ENCODE peak calls at places on chromosomes 13 and 19, in six cellular contexts. P is BE2C; D is Caki2; J is activated CD8-positive, alpha-beta memory T cell treated with anti-CD3 and anti-CD28 coated beads for 24 hours; G is NCI-H187 treated with DMSO at 0.1 percent for 48 hours; U is frontal cortex. H is an unnamed sample.

GRCh38 chr19:37148214-37148613 is 24.3 kb downstream of the ZNF585A start:
- DNase-seq in P (no peak), D (no peak), J (no peak), G (no peak), U (no peak), H (no peak)

GRCh38 chr19:51560339-51560738 is 10.7 kb upstream of the ZNF175 start:
- DNase-seq in P (no peak), D (no peak), J (no peak), G (no peak), U (no peak), H (no peak)

GRCh38 chr13:93714171-93714570 is 487.6 kb downstream of the GPC6 start:
- DNase-seq in P (no peak), D (no peak), J (no peak), G (no peak), U (no peak), H (no peak)

GRCh38 chr13:110949628-110950027 is 34.8 kb upstream of the ANKRD10 start:
- DNase-seq in P (no peak), D (no peak), J (no peak), G (no peak), U (no peak), H (no peak)

GRCh38 chr19:39788244-39788643 is 9.6 kb downstream of the LEUTX start:
- DNase-seq in P (no peak), D (no peak), J (no peak), G (no peak), U (no peak), H (no peak)

GRCh38 chr13:93814658-93815057 is 588.1 kb downstream of the GPC6 start:
- DNase-seq in P (peak), D (no peak), J (no peak), G (no peak), U (no peak), H (no peak)

GRCh38 chr13:45798851-45799250 is 52.7 kb downstream of the SIAH3 start:
- DNase-seq in P (no peak), D (no peak), J (no peak), G (no peak), U (no peak), H (no peak)

GRCh38 chr19:11554160-11554559 is 4.9 kb downstream of the ELOF1 start:
- DNase-seq in P (no peak), D (no peak), J (no peak), G (no peak), U (no peak), H (no peak)

GRCh38 chr19:6023085-6023682 is 45.2 kb upstream of the RANBP3 start:
- DNase-seq in P (no peak), D (peak), J (no peak), G (no peak), U (no peak), H (no peak)

GRCh38 chr13:34627905-34628682 is 314.0 kb upstream of the NBEA start:
- DNase-seq in P (no peak), D (no peak), J (no peak), G (peak), U (no peak), H (no peak)

GRCh38 chr13:109785141-109785891 is 1.1 kb downstream of the IRS2 start:
- DNase-seq in P (peak), D (peak), J (peak), G (no peak), U (no peak), H (peak)

GRCh38 chr13:76991432-76991795 is 467 bp upstream of the CLN5 start:
- DNase-seq in P (no peak), D (peak), J (no peak), G (no peak), U (peak), H (peak)

GRCh38 chr19:30670011-30670329 is 297.8 kb downstream of the ZNF536 start:
- DNase-seq in P (no peak), D (no peak), J (no peak), G (no peak), U (no peak), H (no peak)

GRCh38 chr19:46721269-46722003 is 4.5 kb upstream of the PRKD2 start:
- DNase-seq in P (no peak), D (no peak), J (no peak), G (no peak), U (no peak), H (no peak)

GRCh38 chr19:31518626-31519025 is 169.4 kb upstream of the TSHZ3 start:
- DNase-seq in P (no peak), D (no peak), J (no peak), G (no peak), U (no peak), H (no peak)

GRCh38 chr13:98475521-98475920 is 101.4 kb downstream of the STK24 start:
- DNase-seq in P (no peak), D (no peak), J (no peak), G (no peak), U (no peak), H (no peak)

GRCh38 chr13:22665531-22665930 is 515.2 kb upstream of the SGCG start:
- DNase-seq in P (no peak), D (no peak), J (no peak), G (no peak), U (no peak), H (no peak)

GRCh38 chr13:20351279-20352022 is 119.3 kb upstream of the GJB6 start:
- DNase-seq in P (no peak), D (no peak), J (peak), G (no peak), U (no peak), H (no peak)

GRCh38 chr13:46778095-46778494 is 18.9 kb downstream of the ESD start:
- DNase-seq in P (no peak), D (no peak), J (no peak), G (no peak), U (no peak), H (no peak)

GRCh38 chr19:947707-948533 is 22.1 kb downstream of the ARID3A start:
- DNase-seq in P (peak), D (no peak), J (no peak), G (no peak), U (no peak), H (no peak)

GRCh38 chr19:36605839-36606478 is 846 bp downstream of the ZNF382 start:
- DNase-seq in P (no peak), D (peak), J (no peak), G (no peak), U (no peak), H (no peak)

GRCh38 chr13:43006893-43007631 is 15.0 kb upstream of the EPSTI1 start:
- DNase-seq in P (no peak), D (peak), J (no peak), G (no peak), U (no peak), H (no peak)

GRCh38 chr13:81140675-81141074 is 799.7 kb upstream of the SPRY2 start:
- DNase-seq in P (no peak), D (no peak), J (no peak), G (no peak), U (no peak), H (no peak)

GRCh38 chr19:1026189-1027019 is at the start of gene CNN2:
- DNase-seq in P (peak), D (peak), J (peak), G (no peak), U (peak), H (peak)

GRCh38 chr13:50712469-50712868 is 131.0 kb downstream of the DLEU7 start:
- DNase-seq in P (no peak), D (no peak), J (no peak), G (no peak), U (no peak), H (no peak)

GRCh38 chr13:48862572-48862971 is 113.1 kb upstream of the FNDC3A start:
- DNase-seq in P (no peak), D (no peak), J (no peak), G (no peak), U (no peak), H (no peak)

GRCh38 chr19:46299004-46299509 is 2.2 kb downstream of the HIF3A start:
- DNase-seq in P (peak), D (peak), J (no peak), G (no peak), U (peak), H (peak)

GRCh38 chr19:34667349-34668076 is 9.4 kb downstream of the SCGB2B2 start:
- DNase-seq in P (no peak), D (no peak), J (no peak), G (peak), U (no peak), H (no peak)

GRCh38 chr13:110116072-110116487 is 190.9 kb downstream of the COL4A1 start:
- DNase-seq in P (peak), D (no peak), J (peak), G (no peak), U (peak), H (peak)

GRCh38 chr19:19146865-19147264 is 8.6 kb upstream of the TMEM161A start:
- DNase-seq in P (no peak), D (no peak), J (no peak), G (no peak), U (no peak), H (no peak)

GRCh38 chr19:31699421-31699820 is 350.2 kb upstream of the TSHZ3 start:
- DNase-seq in P (no peak), D (no peak), J (no peak), G (no peak), U (no peak), H (no peak)

GRCh38 chr13:49499889-49500660 is 4.3 kb downstream of the PHF11 start:
- DNase-seq in P (no peak), D (no peak), J (no peak), G (no peak), U (no peak), H (no peak)

GRCh38 chr19:27974082-27974513 is 1238.9 kb downstream of the UQCRFS1 start:
- DNase-seq in P (no peak), D (peak), J (no peak), G (no peak), U (peak), H (no peak)

GRCh38 chr13:49584771-49585182 is 581 bp downstream of the RCBTB1 start:
- DNase-seq in P (no peak), D (no peak), J (no peak), G (no peak), U (no peak), H (no peak)

GRCh38 chr19:33604651-33605050 is 17.1 kb upstream of the CHST8 start:
- DNase-seq in P (no peak), D (no peak), J (no peak), G (no peak), U (no peak), H (no peak)